ENCODE peak calls at places on chromosomes 4 and X, in six cellular contexts. Q is OCI-LY7; D is SW480; C is ovary; G is activated CD8-positive, alpha-beta memory T cell treated with anti-CD3 and anti-CD28 coated beads for 48 hours; I is glutamatergic neuron. B is an unnamed sample.

GRCh38 chrX:98480606-98481005 is 1596.9 kb downstream of the RPA4 start:
- DNase-seq in Q (no peak), D (no peak), C (no peak), G (no peak), I (no peak), B (no peak)

GRCh38 chr4:107599841-107600240 is 120.2 kb downstream of the PAPSS1 start:
- DNase-seq in Q (no peak), D (no peak), C (no peak), G (no peak), I (no peak), B (no peak)

GRCh38 chrX:9829308-9830267 is 43.4 kb downstream of the SHROOM2 start:
- DNase-seq in Q (no peak), D (peak; percentile 94), C (no peak), G (no peak), I (no peak), B (no peak)

GRCh38 chr4:168203233-168203911 is 111.0 kb downstream of the ANXA10 start:
- DNase-seq in Q (no peak), D (no peak), C (no peak), G (no peak), I (no peak), B (no peak)

GRCh38 chrX:47661539-47661938 is 2.6 kb upstream of the UXT start:
- DNase-seq in Q (no peak), D (no peak), C (no peak), G (no peak), I (no peak), B (no peak)

GRCh38 chr4:37765741-37766140 is 60.7 kb upstream of the PGM2 start:
- DNase-seq in Q (no peak), D (no peak), C (no peak), G (no peak), I (no peak), B (no peak)

GRCh38 chr4:87354168-87355102 is 31.8 kb upstream of the HSD17B13 start:
- DNase-seq in Q (no peak), D (no peak), C (no peak), G (no peak), I (no peak), B (no peak)

GRCh38 chr4:6020633-6021032 is 2.4 kb upstream of the C4orf50 start:
- DNase-seq in Q (no peak), D (no peak), C (no peak), G (no peak), I (no peak), B (no peak)

GRCh38 chrX:79130857-79131256 is 13.6 kb upstream of the GPR174 start:
- DNase-seq in Q (no peak), D (no peak), C (no peak), G (no peak), I (no peak), B (no peak)

GRCh38 chr4:91147067-91147466 is 1019.9 kb downstream of the CCSER1 start:
- DNase-seq in Q (no peak), D (no peak), C (no peak), G (no peak), I (no peak), B (no peak)

GRCh38 chrX:82934980-82935379 is 573.1 kb upstream of the POU3F4 start:
- DNase-seq in Q (no peak), D (no peak), C (no peak), G (no peak), I (no peak), B (no peak)

GRCh38 chr4:88743696-88744095 is 46.1 kb upstream of the NAP1L5 start:
- DNase-seq in Q (no peak), D (no peak), C (no peak), G (no peak), I (no peak), B (no peak)

B was measured in NAMALWA.